ENCODE peak calls at places on chromosome 18, in nine cellular contexts. One of them, this sample, is unnamed.

GRCh38 chr18:49019446-49020045 is 68.8 kb upstream of the SMAD7 start:
- DNase-seq in neuronal stem cell: no peak
- DNase-seq in stimulated activated naive B cell treated with anti-CD40 and anti-IgM and Interleukin-4, amounts not matched to agents 10 μg/mL and 1 μg/mL and 100 μg/mL, for 72 hours: no peak
- DNase-seq in EL: no peak
- DNase-seq in activated naive CD8-positive, alpha-beta T cell treated with anti-CD3 and anti-CD28 coated beads for 36 hours: no peak
- DNase-seq in tibial artery: no peak
- DNase-seq in NCI-H1105 treated with DMSO at 0.1 percent for 48 hours: no peak
- DNase-seq in stimulated activated CD4-positive, alpha-beta T cell treated with anti-CD3 and anti-CD28 coated beads, Interleukin-1b, Interleukin-23, amount 100 ng/mL, for 1 hour: no peak
- DNase-seq in glutamatergic neuron: no peak
- DNase-seq in this sample: no peak

GRCh38 chr18:76167440-76167839 is 327.6 kb downstream of the ZNF516 start:
- DNase-seq in neuronal stem cell: no peak
- DNase-seq in stimulated activated naive B cell treated with anti-CD40 and anti-IgM and Interleukin-4, amounts not matched to agents 10 μg/mL and 1 μg/mL and 100 μg/mL, for 72 hours: no peak
- DNase-seq in EL: no peak
- DNase-seq in activated naive CD8-positive, alpha-beta T cell treated with anti-CD3 and anti-CD28 coated beads for 36 hours: no peak
- DNase-seq in tibial artery: no peak
- DNase-seq in NCI-H1105 treated with DMSO at 0.1 percent for 48 hours: no peak
- DNase-seq in stimulated activated CD4-positive, alpha-beta T cell treated with anti-CD3 and anti-CD28 coated beads, Interleukin-1b, Interleukin-23, amount 100 ng/mL, for 1 hour: no peak
- DNase-seq in glutamatergic neuron: no peak
- DNase-seq in this sample: no peak

GRCh38 chr18:27717250-27717649 is 459.7 kb downstream of the CDH2 start:
- DNase-seq in neuronal stem cell: no peak
- DNase-seq in stimulated activated naive B cell treated with anti-CD40 and anti-IgM and Interleukin-4, amounts not matched to agents 10 μg/mL and 1 μg/mL and 100 μg/mL, for 72 hours: no peak
- DNase-seq in EL: no peak
- DNase-seq in activated naive CD8-positive, alpha-beta T cell treated with anti-CD3 and anti-CD28 coated beads for 36 hours: no peak
- DNase-seq in tibial artery: no peak
- DNase-seq in NCI-H1105 treated with DMSO at 0.1 percent for 48 hours: no peak
- DNase-seq in stimulated activated CD4-positive, alpha-beta T cell treated with anti-CD3 and anti-CD28 coated beads, Interleukin-1b, Interleukin-23, amount 100 ng/mL, for 1 hour: no peak
- DNase-seq in glutamatergic neuron: no peak
- DNase-seq in this sample: no peak

GRCh38 chr18:50836521-50836957 is 16.7 kb upstream of the MRO start:
- DNase-seq in neuronal stem cell: no peak
- DNase-seq in stimulated activated naive B cell treated with anti-CD40 and anti-IgM and Interleukin-4, amounts not matched to agents 10 μg/mL and 1 μg/mL and 100 μg/mL, for 72 hours: peak; percentile 26
- DNase-seq in EL: peak; percentile 75
- DNase-seq in activated naive CD8-positive, alpha-beta T cell treated with anti-CD3 and anti-CD28 coated beads for 36 hours: no peak
- DNase-seq in tibial artery: no peak
- DNase-seq in NCI-H1105 treated with DMSO at 0.1 percent for 48 hours: no peak
- DNase-seq in stimulated activated CD4-positive, alpha-beta T cell treated with anti-CD3 and anti-CD28 coated beads, Interleukin-1b, Interleukin-23, amount 100 ng/mL, for 1 hour: no peak
- DNase-seq in glutamatergic neuron: no peak
- DNase-seq in this sample: no peak

GRCh38 chr18:56388571-56388970 is 249.8 kb downstream of the TXNL1 start:
- DNase-seq in neuronal stem cell: no peak
- DNase-seq in stimulated activated naive B cell treated with anti-CD40 and anti-IgM and Interleukin-4, amounts not matched to agents 10 μg/mL and 1 μg/mL and 100 μg/mL, for 72 hours: no peak
- DNase-seq in EL: no peak
- DNase-seq in activated naive CD8-positive, alpha-beta T cell treated with anti-CD3 and anti-CD28 coated beads for 36 hours: no peak
- DNase-seq in tibial artery: no peak
- DNase-seq in NCI-H1105 treated with DMSO at 0.1 percent for 48 hours: no peak
- DNase-seq in stimulated activated CD4-positive, alpha-beta T cell treated with anti-CD3 and anti-CD28 coated beads, Interleukin-1b, Interleukin-23, amount 100 ng/mL, for 1 hour: no peak
- DNase-seq in glutamatergic neuron: no peak
- DNase-seq in this sample: no peak

GRCh38 chr18:45325791-45326190 is 289.5 kb upstream of the SLC14A2 start:
- DNase-seq in neuronal stem cell: peak; percentile 11
- DNase-seq in stimulated activated naive B cell treated with anti-CD40 and anti-IgM and Interleukin-4, amounts not matched to agents 10 μg/mL and 1 μg/mL and 100 μg/mL, for 72 hours: no peak
- DNase-seq in EL: no peak
- DNase-seq in activated naive CD8-positive, alpha-beta T cell treated with anti-CD3 and anti-CD28 coated beads for 36 hours: no peak
- DNase-seq in tibial artery: no peak
- DNase-seq in NCI-H1105 treated with DMSO at 0.1 percent for 48 hours: no peak
- DNase-seq in stimulated activated CD4-positive, alpha-beta T cell treated with anti-CD3 and anti-CD28 coated beads, Interleukin-1b, Interleukin-23, amount 100 ng/mL, for 1 hour: no peak
- DNase-seq in glutamatergic neuron: no peak
- DNase-seq in this sample: no peak

GRCh38 chr18:2223394-2223793 is 347.9 kb downstream of the METTL4 start:
- DNase-seq in neuronal stem cell: peak; percentile 37
- DNase-seq in stimulated activated naive B cell treated with anti-CD40 and anti-IgM and Interleukin-4, amounts not matched to agents 10 μg/mL and 1 μg/mL and 100 μg/mL, for 72 hours: no peak
- DNase-seq in EL: peak; percentile 9
- DNase-seq in activated naive CD8-positive, alpha-beta T cell treated with anti-CD3 and anti-CD28 coated beads for 36 hours: no peak
- DNase-seq in tibial artery: no peak
- DNase-seq in NCI-H1105 treated with DMSO at 0.1 percent for 48 hours: no peak
- DNase-seq in stimulated activated CD4-positive, alpha-beta T cell treated with anti-CD3 and anti-CD28 coated beads, Interleukin-1b, Interleukin-23, amount 100 ng/mL, for 1 hour: no peak
- DNase-seq in glutamatergic neuron: no peak
- DNase-seq in this sample: no peak

GRCh38 chr18:9562584-9562983 is 51.8 kb downstream of the PPP4R1 start:
- DNase-seq in neuronal stem cell: no peak
- DNase-seq in stimulated activated naive B cell treated with anti-CD40 and anti-IgM and Interleukin-4, amounts not matched to agents 10 μg/mL and 1 μg/mL and 100 μg/mL, for 72 hours: no peak
- DNase-seq in EL: no peak
- DNase-seq in activated naive CD8-positive, alpha-beta T cell treated with anti-CD3 and anti-CD28 coated beads for 36 hours: no peak
- DNase-seq in tibial artery: no peak
- DNase-seq in NCI-H1105 treated with DMSO at 0.1 percent for 48 hours: no peak
- DNase-seq in stimulated activated CD4-positive, alpha-beta T cell treated with anti-CD3 and anti-CD28 coated beads, Interleukin-1b, Interleukin-23, amount 100 ng/mL, for 1 hour: no peak
- DNase-seq in glutamatergic neuron: no peak
- DNase-seq in this sample: no peak

GRCh38 chr18:25077933-25078707 is 273.8 kb downstream of the ZNF521 start:
- DNase-seq in neuronal stem cell: peak; percentile 39
- DNase-seq in stimulated activated naive B cell treated with anti-CD40 and anti-IgM and Interleukin-4, amounts not matched to agents 10 μg/mL and 1 μg/mL and 100 μg/mL, for 72 hours: no peak
- DNase-seq in EL: no peak
- DNase-seq in activated naive CD8-positive, alpha-beta T cell treated with anti-CD3 and anti-CD28 coated beads for 36 hours: no peak
- DNase-seq in tibial artery: no peak
- DNase-seq in NCI-H1105 treated with DMSO at 0.1 percent for 48 hours: no peak
- DNase-seq in stimulated activated CD4-positive, alpha-beta T cell treated with anti-CD3 and anti-CD28 coated beads, Interleukin-1b, Interleukin-23, amount 100 ng/mL, for 1 hour: no peak
- DNase-seq in glutamatergic neuron: no peak
- DNase-seq in this sample: no peak

GRCh38 chr18:40313030-40313642 is 1641.9 kb upstream of the PIK3C3 start:
- DNase-seq in neuronal stem cell: no peak
- DNase-seq in stimulated activated naive B cell treated with anti-CD40 and anti-IgM and Interleukin-4, amounts not matched to agents 10 μg/mL and 1 μg/mL and 100 μg/mL, for 72 hours: no peak
- DNase-seq in EL: no peak
- DNase-seq in activated naive CD8-positive, alpha-beta T cell treated with anti-CD3 and anti-CD28 coated beads for 36 hours: no peak
- DNase-seq in tibial artery: no peak
- DNase-seq in NCI-H1105 treated with DMSO at 0.1 percent for 48 hours: no peak
- DNase-seq in stimulated activated CD4-positive, alpha-beta T cell treated with anti-CD3 and anti-CD28 coated beads, Interleukin-1b, Interleukin-23, amount 100 ng/mL, for 1 hour: no peak
- DNase-seq in glutamatergic neuron: no peak
- DNase-seq in this sample: no peak

GRCh38 chr18:79394438-79395307 is 1.1 kb upstream of the NFATC1 start:
- DNase-seq in neuronal stem cell: no peak
- DNase-seq in stimulated activated naive B cell treated with anti-CD40 and anti-IgM and Interleukin-4, amounts not matched to agents 10 μg/mL and 1 μg/mL and 100 μg/mL, for 72 hours: peak; percentile 79
- DNase-seq in EL: peak; percentile 59
- DNase-seq in activated naive CD8-positive, alpha-beta T cell treated with anti-CD3 and anti-CD28 coated beads for 36 hours: peak; percentile 91
- DNase-seq in tibial artery: peak; percentile 81
- DNase-seq in NCI-H1105 treated with DMSO at 0.1 percent for 48 hours: peak; percentile 60
- DNase-seq in stimulated activated CD4-positive, alpha-beta T cell treated with anti-CD3 and anti-CD28 coated beads, Interleukin-1b, Interleukin-23, amount 100 ng/mL, for 1 hour: peak; percentile 52
- DNase-seq in glutamatergic neuron: peak; percentile 56
- DNase-seq in this sample: no peak

GRCh38 chr18:78819926-78820834 is 159.4 kb upstream of the SALL3 start:
- DNase-seq in neuronal stem cell: no peak
- DNase-seq in stimulated activated naive B cell treated with anti-CD40 and anti-IgM and Interleukin-4, amounts not matched to agents 10 μg/mL and 1 μg/mL and 100 μg/mL, for 72 hours: no peak
- DNase-seq in EL: no peak
- DNase-seq in activated naive CD8-positive, alpha-beta T cell treated with anti-CD3 and anti-CD28 coated beads for 36 hours: no peak
- DNase-seq in tibial artery: no peak
- DNase-seq in NCI-H1105 treated with DMSO at 0.1 percent for 48 hours: no peak
- DNase-seq in stimulated activated CD4-positive, alpha-beta T cell treated with anti-CD3 and anti-CD28 coated beads, Interleukin-1b, Interleukin-23, amount 100 ng/mL, for 1 hour: no peak
- DNase-seq in glutamatergic neuron: no peak
- DNase-seq in this sample: no peak

GRCh38 chr18:31744661-31745060 is 16.0 kb downstream of the SLC25A52 start:
- DNase-seq in neuronal stem cell: no peak
- DNase-seq in stimulated activated naive B cell treated with anti-CD40 and anti-IgM and Interleukin-4, amounts not matched to agents 10 μg/mL and 1 μg/mL and 100 μg/mL, for 72 hours: no peak
- DNase-seq in EL: no peak
- DNase-seq in activated naive CD8-positive, alpha-beta T cell treated with anti-CD3 and anti-CD28 coated beads for 36 hours: no peak
- DNase-seq in tibial artery: no peak
- DNase-seq in NCI-H1105 treated with DMSO at 0.1 percent for 48 hours: no peak
- DNase-seq in stimulated activated CD4-positive, alpha-beta T cell treated with anti-CD3 and anti-CD28 coated beads, Interleukin-1b, Interleukin-23, amount 100 ng/mL, for 1 hour: no peak
- DNase-seq in glutamatergic neuron: no peak
- DNase-seq in this sample: no peak